ENCODE peak calls at places on chromosomes 7 and 10, in four cellular contexts. One of them, this sample, is unnamed.

GRCh38 chr7:119515962-119516361 is 757.0 kb upstream of the KCND2 start:
- DNase-seq in K562: no peak
- DNase-seq in HepG2: no peak
- DNase-seq in HCT116: no peak
- DNase-seq in this sample: no peak

GRCh38 chr7:150368884-150369739 is 490 bp downstream of the REPIN1 start:
- DNase-seq in HCT116: peak; percentile 24
- DNase-seq in K562: peak; percentile 46
- DNase-seq in HepG2: peak; percentile 77
- DNase-seq in this sample: no peak

GRCh38 chr10:32377458-32378370 is 30.8 kb upstream of the EPC1 start:
- DNase-seq in HCT116: peak; percentile 10
- DNase-seq in K562: peak; percentile 25
- DNase-seq in HepG2: peak; percentile 37
- DNase-seq in this sample: no peak

GRCh38 chr7:100247152-100247757 is 27.5 kb downstream of the PVRIG start:
- DNase-seq in HCT116: peak; percentile 70
- DNase-seq in K562: peak; percentile 63
- DNase-seq in HepG2: peak; percentile 90
- DNase-seq in this sample: peak; percentile 74

GRCh38 chr7:148915211-148915610 is 31.1 kb upstream of the EZH2 start:
- DNase-seq in K562: no peak
- DNase-seq in HCT116: no peak
- DNase-seq in HepG2: no peak
- DNase-seq in this sample: no peak

GRCh38 chr7:47405921-47406765 is 175.8 kb downstream of the TNS3 start:
- DNase-seq in K562: no peak
- DNase-seq in HCT116: no peak
- DNase-seq in HepG2: peak; percentile 63
- DNase-seq in this sample: no peak

GRCh38 chr10:86346794-86347665 is 19.6 kb downstream of the GRID1 start:
- DNase-seq in HepG2: no peak
- DNase-seq in K562: no peak
- DNase-seq in HCT116: no peak
- DNase-seq in this sample: no peak

GRCh38 chr7:6409991-6410693 is 37.6 kb downstream of the DAGLB start:
- DNase-seq in HepG2: no peak
- DNase-seq in K562: peak; percentile 27
- DNase-seq in HCT116: no peak
- DNase-seq in this sample: no peak

GRCh38 chr10:3702056-3702546 is 82.9 kb downstream of the KLF6 start:
- DNase-seq in HepG2: no peak
- DNase-seq in HCT116: no peak
- DNase-seq in K562: no peak
- DNase-seq in this sample: no peak

GRCh38 chr7:44978511-44979366 is at the start of gene MYO1G:
- DNase-seq in K562: no peak
- DNase-seq in HCT116: no peak
- DNase-seq in HepG2: no peak
- DNase-seq in this sample: peak; percentile 44

GRCh38 chr7:22052221-22052639 is 106.5 kb upstream of the CDCA7L start:
- DNase-seq in HepG2: no peak
- DNase-seq in HCT116: no peak
- DNase-seq in K562: no peak
- DNase-seq in this sample: no peak

GRCh38 chr7:132614428-132615076 is 38.3 kb upstream of the PLXNA4 start:
- DNase-seq in HCT116: no peak
- DNase-seq in K562: no peak
- DNase-seq in HepG2: no peak
- DNase-seq in this sample: peak; percentile 34

DNA sequence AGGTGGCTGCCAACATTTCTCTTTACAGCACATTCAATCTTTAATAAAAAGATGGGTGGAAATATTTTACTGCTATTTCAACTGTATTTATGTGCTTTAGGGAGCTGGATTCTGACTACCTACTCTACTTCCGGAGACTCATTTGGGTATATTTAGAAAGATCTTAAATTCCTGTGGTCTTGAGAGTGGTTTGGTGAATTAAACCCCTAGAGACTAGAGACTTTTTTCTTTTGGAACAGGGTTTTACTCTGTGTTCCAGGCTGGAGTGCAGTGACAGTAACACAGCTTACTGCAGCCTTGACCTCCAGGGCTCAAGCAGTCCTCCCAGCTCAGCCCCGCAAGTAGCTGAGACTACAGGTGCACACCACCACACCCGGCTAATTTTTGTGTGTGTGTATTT is 79.0 kb upstream of the HABP2 start:
- DNase-seq in HepG2: no peak
- DNase-seq in HCT116: no peak
- DNase-seq in K562: no peak
- DNase-seq in this sample: no peak
- TF ChIP-seq FOSL1 in HepG2: no peak
- TF ChIP-seq FOSL1 in HCT116: no peak
- TF ChIP-seq FOSL1 in K562: no peak
- TF ChIP-seq FOSL1 in this sample: no peak

DNA sequence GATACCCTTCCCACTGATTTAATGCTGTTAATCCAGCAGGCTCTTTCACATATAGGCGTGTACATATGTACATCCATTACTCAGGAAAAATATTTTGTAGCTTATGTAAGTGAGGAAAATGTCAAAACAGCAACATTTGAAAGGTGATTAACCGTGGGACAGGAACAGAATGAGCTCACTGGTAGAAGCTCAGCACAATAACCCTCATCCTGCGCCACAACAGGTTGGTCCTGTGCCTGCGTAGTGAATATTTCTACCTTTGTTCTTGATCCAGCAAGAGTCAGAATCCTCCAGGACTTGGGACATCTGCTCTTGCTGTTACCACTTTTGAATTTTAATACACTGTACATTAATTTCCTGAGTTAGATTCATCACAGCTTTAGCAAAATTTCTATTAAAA is 359.4 kb downstream of the THSD7A start:
- DNase-seq in HCT116: no peak
- DNase-seq in K562: no peak
- DNase-seq in HepG2: no peak
- DNase-seq in this sample: no peak
- TF ChIP-seq SP1 in HCT116: no peak
- TF ChIP-seq SP1 in K562: no peak
- TF ChIP-seq SP1 in HepG2: no peak
- TF ChIP-seq SP1 in this sample: no peak

DNA sequence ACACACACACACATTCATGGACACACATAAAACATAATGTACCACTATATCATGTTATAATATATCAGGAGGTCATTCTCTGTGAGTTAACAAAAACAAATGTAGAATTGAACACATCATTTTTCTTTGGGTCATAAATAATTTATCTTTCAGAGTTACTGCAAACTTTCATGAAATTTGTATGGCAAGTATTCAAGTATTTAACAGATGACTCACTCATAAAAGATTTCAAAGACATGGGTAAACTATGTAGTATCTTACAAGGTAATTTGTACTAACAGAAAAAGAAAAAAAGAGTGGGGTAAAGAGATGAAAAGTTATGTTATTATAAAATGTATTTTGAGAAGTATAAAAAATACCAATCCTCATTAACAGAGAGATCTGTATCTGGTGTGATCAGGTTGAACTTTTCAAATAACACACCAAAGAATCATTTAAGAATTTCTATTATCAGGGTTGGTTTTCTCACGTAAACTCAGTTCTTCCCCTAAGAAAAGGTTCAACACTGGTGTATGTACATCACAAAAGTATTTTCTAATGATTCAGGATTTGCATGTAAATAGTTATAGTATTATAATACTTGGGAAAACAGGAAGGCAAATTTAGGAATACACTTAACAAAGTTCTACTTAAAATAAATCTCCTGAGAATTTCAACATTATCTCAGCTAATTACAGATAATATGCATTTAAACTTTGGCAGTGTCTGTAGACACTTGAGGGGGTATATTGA is 933.1 kb upstream of the LRRN3 start:
- DNase-seq in HepG2: no peak
- DNase-seq in K562: no peak
- DNase-seq in HCT116: no peak
- DNase-seq in this sample: no peak
- TF ChIP-seq FOSL1 in HepG2: no peak
- TF ChIP-seq FOSL1 in K562: no peak
- TF ChIP-seq FOSL1 in HCT116: no peak
- TF ChIP-seq FOSL1 in this sample: no peak

DNA sequence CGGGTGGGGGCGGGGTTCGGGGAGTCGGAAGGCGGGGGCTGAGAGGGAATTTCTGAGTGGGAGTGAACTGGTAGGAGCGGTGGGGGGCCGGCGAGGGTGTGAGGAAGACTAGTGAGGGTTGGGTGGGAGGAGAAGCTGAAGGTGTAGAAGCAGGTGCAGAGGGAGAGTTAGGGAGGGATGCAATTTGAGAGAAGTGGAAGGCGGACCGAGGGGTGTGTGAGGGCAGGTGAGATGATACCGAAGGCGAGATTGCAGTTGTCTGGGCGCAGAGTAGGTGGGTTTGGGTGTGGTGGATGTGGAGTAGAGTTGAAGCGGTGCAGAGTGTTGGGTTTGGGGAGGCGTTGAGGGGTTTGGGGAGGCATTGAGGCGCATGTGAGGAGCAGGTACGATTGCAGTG is 643 bp downstream of the KAT6B start:
- DNase-seq in HCT116: no peak
- DNase-seq in HepG2: no peak
- DNase-seq in K562: no peak
- DNase-seq in this sample: no peak
- TF ChIP-seq SP1 in HCT116: no peak
- TF ChIP-seq SP1 in HepG2: no peak
- TF ChIP-seq SP1 in K562: no peak
- TF ChIP-seq SP1 in this sample: peak; percentile 24

GRCh38 chr10:126387041-126387908 is 1.0 kb downstream of the ADAM12 start:
- DNase-seq in K562: peak; percentile 39
- DNase-seq in HepG2: no peak
- DNase-seq in HCT116: no peak
- DNase-seq in this sample: peak; percentile 85
- TF ChIP-seq FOSL1 in K562: no peak
- TF ChIP-seq FOSL1 in HepG2: no peak
- TF ChIP-seq FOSL1 in HCT116: no peak
- TF ChIP-seq FOSL1 in this sample: no peak

DNA sequence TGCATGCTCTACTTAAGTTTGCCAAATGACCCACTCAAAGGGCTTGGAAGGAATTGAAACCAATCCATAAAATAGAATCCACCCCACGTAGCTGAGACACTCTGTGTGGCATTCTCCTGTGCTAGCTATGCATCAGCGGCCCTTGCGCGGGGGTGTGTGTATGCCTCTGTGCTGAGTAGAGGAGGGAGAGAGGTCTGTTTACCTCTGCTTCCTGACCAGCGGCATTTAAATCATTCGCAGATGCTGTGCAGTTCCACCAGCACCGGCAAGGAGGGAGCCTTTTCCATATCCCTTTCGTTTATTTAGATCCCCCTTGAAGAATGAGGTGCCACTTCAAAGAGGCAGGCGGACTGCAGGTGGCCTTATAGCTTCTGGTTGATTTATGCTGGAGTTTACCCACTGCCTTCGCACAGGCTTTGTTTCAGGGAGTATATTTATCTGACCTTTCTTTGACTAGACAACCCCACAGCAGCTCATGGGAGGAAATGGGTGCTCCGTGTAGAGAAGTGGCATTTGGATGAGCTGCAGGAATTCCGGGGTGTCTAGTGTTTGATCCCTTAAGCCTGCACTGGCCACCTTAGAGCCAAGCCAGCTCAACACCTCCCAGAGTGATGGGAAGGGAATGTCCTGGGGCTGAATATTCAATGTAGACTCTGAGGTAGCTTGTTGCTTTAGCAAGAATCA is 11.4 kb downstream of the C10orf53 start:
- DNase-seq in HepG2: no peak
- DNase-seq in K562: no peak
- DNase-seq in HCT116: no peak
- DNase-seq in this sample: no peak
- TF ChIP-seq SP1 in HepG2: no peak
- TF ChIP-seq SP1 in K562: no peak
- TF ChIP-seq SP1 in HCT116: no peak
- TF ChIP-seq SP1 in this sample: no peak

GRCh38 chr7:76054129-76055120 is 6.5 kb downstream of the MDH2 start:
- DNase-seq in HepG2: no peak
- DNase-seq in K562: no peak
- DNase-seq in HCT116: no peak
- DNase-seq in this sample: no peak
- TF ChIP-seq FOSL1 in HepG2: no peak
- TF ChIP-seq FOSL1 in K562: no peak
- TF ChIP-seq FOSL1 in HCT116: no peak
- TF ChIP-seq FOSL1 in this sample: no peak

GRCh38 chr7:144027070-144027469 is 21.7 kb upstream of the OR2A5 start:
- DNase-seq in K562: no peak
- DNase-seq in HepG2: peak; percentile 9
- DNase-seq in HCT116: peak; percentile 28
- DNase-seq in this sample: no peak
- TF ChIP-seq SP1 in K562: no peak
- TF ChIP-seq SP1 in HepG2: no peak
- TF ChIP-seq SP1 in HCT116: no peak
- TF ChIP-seq SP1 in this sample: no peak

GRCh38 chr10:1420663-1421362 is 316.5 kb downstream of the ADARB2 start:
- DNase-seq in HepG2: peak; percentile 51
- DNase-seq in K562: peak; percentile 78
- DNase-seq in HCT116: peak; percentile 40
- DNase-seq in this sample: peak; percentile 84
- TF ChIP-seq FOSL1 in HepG2: no peak
- TF ChIP-seq FOSL1 in K562: no peak
- TF ChIP-seq FOSL1 in HCT116: no peak
- TF ChIP-seq FOSL1 in this sample: no peak